ENCODE peak calls at places on chromosomes 5 and 9, in nine cellular contexts. N is heart right ventricle; Q is AML-193; M is lower lobe of right lung; D is GM23248; O is activated CD4-positive, CD25-positive, alpha-beta regulatory T cell; T is hypothalamus; G is activated naive CD4-positive, alpha-beta T cell treated with anti-CD3 and anti-CD28 coated beads, Interleukin-2, amount 50 U/mL, for 72 hours; F is stimulated activated CD8-positive, alpha-beta memory T cell treated with anti-CD3 and anti-CD28 coated beads, Interleukin-15, amount 100 ng/mL, for 24 hours. E is an unnamed sample.

GRCh38 chr5:135993894-135994514 is 34.8 kb upstream of the TGFBI start:
- DNase-seq in G (no peak), M (no peak), O (no peak), D (peak; percentile 79), F (no peak), N (no peak), Q (no peak), T (no peak), E (no peak)

GRCh38 chr9:5773324-5773999 is 59.5 kb downstream of the ERMP1 start:
- DNase-seq in F (no peak), O (no peak), N (no peak), D (no peak), T (no peak), M (no peak), G (no peak), Q (no peak), E (no peak)

GRCh38 chr9:91914404-91914803 is 35.6 kb downstream of the ROR2 start:
- DNase-seq in O (no peak), D (no peak), N (no peak), F (no peak), T (no peak), M (no peak), Q (no peak), G (no peak), E (no peak)

GRCh38 chr9:36876056-36876455 is 158.0 kb downstream of the PAX5 start:
- DNase-seq in M (no peak), G (no peak), D (no peak), F (no peak), T (no peak), N (no peak), O (no peak), Q (no peak), E (no peak)

GRCh38 chr5:147483197-147483790 is 26.6 kb downstream of the DPYSL3 start:
- DNase-seq in N (no peak), F (no peak), D (peak; percentile 45), T (no peak), O (no peak), M (no peak), G (no peak), Q (no peak), E (no peak)

GRCh38 chr5:55313870-55314617 is 6.3 kb downstream of the MTREX start:
- DNase-seq in Q (no peak), G (no peak), D (no peak), F (no peak), M (no peak), T (no peak), O (no peak), N (no peak), E (no peak)

GRCh38 chr9:89576404-89576824 is 28.4 kb upstream of the GADD45G start:
- DNase-seq in O (no peak), N (no peak), G (no peak), D (peak; percentile 25), T (no peak), M (no peak), Q (peak; percentile 49), F (no peak), E (no peak)

GRCh38 chr5:1376921-1377320 is 32.0 kb upstream of the CLPTM1L start:
- DNase-seq in F (no peak), M (no peak), T (no peak), N (no peak), D (no peak), G (no peak), O (no peak), Q (no peak), E (no peak)

GRCh38 chr5:179786861-179787260 is 6.9 kb upstream of the LTC4S start:
- DNase-seq in G (no peak), D (no peak), N (no peak), M (no peak), O (no peak), T (no peak), F (no peak), Q (no peak), E (no peak)

GRCh38 chr9:111974092-111974681 is 77.6 kb downstream of the UGCG start:
- DNase-seq in G (no peak), T (no peak), Q (no peak), O (no peak), N (no peak), D (peak; percentile 86), F (no peak), M (no peak), E (no peak)

GRCh38 chr9:5442400-5443011 is 4.8 kb upstream of the PLGRKT start:
- DNase-seq in M (no peak), G (no peak), T (no peak), D (peak; percentile 76), F (no peak), Q (peak; percentile 61), N (no peak), O (no peak), E (peak; percentile 10)

GRCh38 chr9:92668746-92669526 is 995 bp downstream of the IPPK start:
- DNase-seq in N (peak; percentile 52), O (no peak), M (no peak), G (peak; percentile 21), T (no peak), Q (peak; percentile 8), D (peak; percentile 86), F (no peak), E (no peak)

GRCh38 chr5:75513841-75514240 is 2.1 kb downstream of the POLK start:
- DNase-seq in N (no peak), D (no peak), F (no peak), O (no peak), G (no peak), T (no peak), Q (no peak), M (no peak), E (no peak)

GRCh38 chr9:4600363-4600762 is 61.7 kb upstream of the PLPP6 start:
- DNase-seq in F (no peak), O (no peak), N (no peak), M (no peak), Q (no peak), T (no peak), D (no peak), G (no peak), E (no peak)

GRCh38 chr5:168315991-168316578 is 24.6 kb downstream of the WWC1 start:
- DNase-seq in T (no peak), N (no peak), G (no peak), O (no peak), F (no peak), Q (no peak), D (no peak), M (peak; percentile 68), E (peak; percentile 41)

GRCh38 chr5:33973271-33973670 is 11.2 kb downstream of the SLC45A2 start:
- DNase-seq in G (no peak), T (no peak), Q (no peak), D (no peak), N (no peak), M (no peak), O (no peak), F (no peak), E (no peak)

GRCh38 chr5:71587709-71588532 is 781 bp downstream of the MCCC2 start:
- DNase-seq in T (no peak), Q (no peak), O (no peak), D (no peak), G (peak; percentile 9), M (no peak), F (peak; percentile 3), N (no peak), E (no peak)

GRCh38 chr5:83368317-83368716 is 103.2 kb upstream of the VCAN start:
- DNase-seq in O (no peak), D (peak; percentile 93), N (no peak), G (no peak), T (no peak), M (peak; percentile 47), Q (peak; percentile 75), F (no peak), E (no peak)